ENCODE peak calls at places on chromosomes 13 and 19, in six cellular contexts. One of them, this sample, is unnamed.

GRCh38 chr13:42110410-42111155 is 62.1 kb downstream of the DGKH start:
- DNase-seq in GM23338: peak
- DNase-seq in HCT116: peak
- DNase-seq in SK-N-SH: peak
- DNase-seq in Panc1: peak
- DNase-seq in K562: peak
- DNase-seq in this sample: peak

GRCh38 chr13:85316501-85316900 is 482.7 kb downstream of the SLITRK6 start:
- DNase-seq in GM23338: no peak
- DNase-seq in HCT116: no peak
- DNase-seq in SK-N-SH: no peak
- DNase-seq in Panc1: no peak
- DNase-seq in K562: no peak
- DNase-seq in this sample: no peak

GRCh38 chr13:39350461-39350881 is 252.5 kb downstream of the LHFPL6 start:
- DNase-seq in GM23338: peak
- DNase-seq in HCT116: no peak
- DNase-seq in SK-N-SH: no peak
- DNase-seq in Panc1: no peak
- DNase-seq in K562: no peak
- DNase-seq in this sample: no peak

GRCh38 chr13:39263033-39263432 is 224.8 kb downstream of the NHLRC3 start:
- DNase-seq in GM23338: peak
- DNase-seq in HCT116: peak
- DNase-seq in SK-N-SH: peak
- DNase-seq in Panc1: no peak
- DNase-seq in K562: peak
- DNase-seq in this sample: peak

GRCh38 chr13:78826312-78826711 is 167.4 kb upstream of the OBI1 start:
- DNase-seq in GM23338: no peak
- DNase-seq in HCT116: no peak
- DNase-seq in SK-N-SH: no peak
- DNase-seq in Panc1: no peak
- DNase-seq in K562: no peak
- DNase-seq in this sample: no peak

GRCh38 chr19:46631481-46631880 is 4.5 kb downstream of the GNG8 start:
- DNase-seq in GM23338: peak
- DNase-seq in HCT116: no peak
- DNase-seq in SK-N-SH: no peak
- DNase-seq in Panc1: no peak
- DNase-seq in K562: no peak
- DNase-seq in this sample: no peak

GRCh38 chr13:67119481-67119883 is 110.7 kb downstream of the PCDH9 start:
- DNase-seq in GM23338: no peak
- DNase-seq in HCT116: peak
- DNase-seq in SK-N-SH: no peak
- DNase-seq in Panc1: peak
- DNase-seq in K562: no peak
- DNase-seq in this sample: peak

GRCh38 chr13:40665754-40666057 is 735 bp downstream of the FOXO1 start:
- DNase-seq in GM23338: no peak
- DNase-seq in HCT116: no peak
- DNase-seq in SK-N-SH: peak
- DNase-seq in Panc1: no peak
- DNase-seq in K562: peak
- DNase-seq in this sample: peak

GRCh38 chr19:45279587-45280192 is 28.6 kb downstream of the MARK4 start:
- DNase-seq in GM23338: no peak
- DNase-seq in HCT116: no peak
- DNase-seq in SK-N-SH: no peak
- DNase-seq in Panc1: no peak
- DNase-seq in K562: no peak
- DNase-seq in this sample: no peak

GRCh38 chr13:41356788-41357187 is 45.7 kb downstream of the NAA16 start:
- DNase-seq in GM23338: no peak
- DNase-seq in HCT116: no peak
- DNase-seq in SK-N-SH: no peak
- DNase-seq in Panc1: no peak
- DNase-seq in K562: no peak
- DNase-seq in this sample: no peak

GRCh38 chr13:98405690-98406344 is 171.1 kb downstream of the STK24 start:
- DNase-seq in GM23338: no peak
- DNase-seq in HCT116: no peak
- DNase-seq in SK-N-SH: no peak
- DNase-seq in Panc1: no peak
- DNase-seq in K562: no peak
- DNase-seq in this sample: no peak

GRCh38 chr13:101289764-101290163 is 126.5 kb downstream of the NALCN start:
- DNase-seq in GM23338: peak
- DNase-seq in HCT116: no peak
- DNase-seq in SK-N-SH: peak
- DNase-seq in Panc1: no peak
- DNase-seq in K562: no peak
- DNase-seq in this sample: peak

GRCh38 chr19:14078406-14078805 is 5.8 kb downstream of the MISP3 start:
- DNase-seq in GM23338: no peak
- DNase-seq in HCT116: no peak
- DNase-seq in SK-N-SH: no peak
- DNase-seq in Panc1: no peak
- DNase-seq in K562: no peak
- DNase-seq in this sample: no peak

GRCh38 chr13:109145631-109146030 is 516.2 kb downstream of the MYO16 start:
- DNase-seq in GM23338: peak
- DNase-seq in HCT116: peak
- DNase-seq in SK-N-SH: peak
- DNase-seq in Panc1: peak
- DNase-seq in K562: peak
- DNase-seq in this sample: peak

GRCh38 chr19:3186891-3187661 is 1.3 kb downstream of the NCLN start:
- DNase-seq in GM23338: no peak
- DNase-seq in HCT116: no peak
- DNase-seq in SK-N-SH: no peak
- DNase-seq in Panc1: no peak
- DNase-seq in K562: peak
- DNase-seq in this sample: no peak

GRCh38 chr13:34161829-34162544 is 344.0 kb downstream of the RFC3 start:
- DNase-seq in GM23338: no peak
- DNase-seq in HCT116: no peak
- DNase-seq in SK-N-SH: no peak
- DNase-seq in Panc1: peak
- DNase-seq in K562: no peak
- DNase-seq in this sample: peak

GRCh38 chr13:37479901-37480300 is 118.7 kb downstream of the POSTN start:
- DNase-seq in GM23338: no peak
- DNase-seq in HCT116: no peak
- DNase-seq in SK-N-SH: no peak
- DNase-seq in Panc1: no peak
- DNase-seq in K562: no peak
- DNase-seq in this sample: no peak

GRCh38 chr19:50478901-50479715 is 2.5 kb upstream of the GARIN5A start:
- DNase-seq in GM23338: peak
- DNase-seq in HCT116: no peak
- DNase-seq in SK-N-SH: no peak
- DNase-seq in Panc1: no peak
- DNase-seq in K562: peak
- DNase-seq in this sample: peak

GRCh38 chr19:56133858-56134654 is 7.0 kb upstream of the ZNF444 start:
- DNase-seq in GM23338: no peak
- DNase-seq in HCT116: no peak
- DNase-seq in SK-N-SH: no peak
- DNase-seq in Panc1: no peak
- DNase-seq in K562: no peak
- DNase-seq in this sample: no peak

DNA sequence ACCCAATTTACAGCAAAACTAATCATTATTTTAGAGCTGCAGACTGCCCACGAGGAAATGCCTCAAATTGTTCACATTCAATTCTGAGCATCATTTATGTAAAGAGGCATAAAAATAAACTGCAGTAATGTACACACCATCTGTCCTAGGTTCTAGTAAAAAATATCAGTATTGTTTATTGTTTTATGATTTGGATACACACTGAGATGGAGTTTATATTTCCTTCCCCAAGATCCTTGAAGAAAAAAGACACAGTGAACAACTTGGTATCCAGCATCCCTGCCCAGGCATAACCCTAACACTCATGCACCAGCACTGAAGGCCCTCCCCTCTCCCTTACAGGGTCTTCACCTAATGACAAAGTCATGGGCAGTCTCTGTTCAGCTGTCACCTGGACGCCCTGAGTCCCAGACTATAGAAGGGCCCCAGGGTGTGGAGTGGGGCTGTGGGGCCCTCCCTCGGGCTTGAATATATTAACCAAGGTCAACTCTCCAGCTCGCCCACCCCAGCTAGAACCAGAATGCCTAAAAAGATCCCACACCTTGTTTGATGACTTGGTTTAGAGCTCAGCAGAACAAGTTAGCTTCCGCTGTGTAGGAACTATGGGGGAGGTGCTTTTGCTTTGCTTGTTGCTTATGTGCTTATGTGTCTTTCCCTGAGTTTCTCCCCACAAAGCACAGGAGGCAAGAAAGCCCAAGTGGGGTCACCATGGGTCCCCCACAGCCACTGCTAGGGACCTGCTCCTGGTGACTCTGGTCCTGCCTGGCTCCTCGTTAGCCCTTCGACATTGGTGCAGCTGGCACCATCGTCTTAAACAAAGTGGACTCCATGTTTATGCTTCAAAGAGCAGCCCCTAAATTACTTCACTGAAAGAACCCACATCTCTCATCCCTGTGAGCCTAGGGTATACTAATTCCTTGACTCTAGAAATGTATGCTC is 111.1 kb downstream of the COL4A1 start:
- DNase-seq in GM23338: no peak
- DNase-seq in HCT116: no peak
- DNase-seq in SK-N-SH: no peak
- DNase-seq in Panc1: no peak
- DNase-seq in K562: no peak
- DNase-seq in this sample: no peak
- TF ChIP-seq REST in GM23338: no peak
- TF ChIP-seq REST in HCT116: no peak
- TF ChIP-seq REST in SK-N-SH: no peak
- TF ChIP-seq REST in Panc1: no peak
- TF ChIP-seq REST in K562: no peak
- TF ChIP-seq REST in this sample: no peak

GRCh38 chr13:97342136-97342535 is 91.8 kb upstream of the RAP2A start:
- DNase-seq in GM23338: no peak
- DNase-seq in HCT116: no peak
- DNase-seq in SK-N-SH: no peak
- DNase-seq in Panc1: no peak
- DNase-seq in K562: no peak
- DNase-seq in this sample: peak
- TF ChIP-seq REST in GM23338: no peak
- TF ChIP-seq REST in HCT116: no peak
- TF ChIP-seq REST in SK-N-SH: no peak
- TF ChIP-seq REST in Panc1: no peak
- TF ChIP-seq REST in K562: no peak
- TF ChIP-seq REST in this sample: no peak

GRCh38 chr13:24097064-24097463 is 63.5 kb upstream of the SPATA13 start:
- DNase-seq in GM23338: no peak
- DNase-seq in HCT116: no peak
- DNase-seq in SK-N-SH: no peak
- DNase-seq in Panc1: no peak
- DNase-seq in K562: no peak
- DNase-seq in this sample: no peak

GRCh38 chr13:24086642-24087041 is 73.9 kb upstream of the SPATA13 start:
- DNase-seq in GM23338: no peak
- DNase-seq in HCT116: no peak
- DNase-seq in SK-N-SH: no peak
- DNase-seq in Panc1: no peak
- DNase-seq in K562: no peak
- DNase-seq in this sample: no peak

GRCh38 chr13:24096659-24097058 is 63.9 kb upstream of the SPATA13 start:
- DNase-seq in GM23338: no peak
- DNase-seq in HCT116: no peak
- DNase-seq in SK-N-SH: no peak
- DNase-seq in Panc1: no peak
- DNase-seq in K562: no peak
- DNase-seq in this sample: no peak

GRCh38 chr13:24087611-24088235 is 72.8 kb upstream of the SPATA13 start:
- DNase-seq in GM23338: no peak
- DNase-seq in HCT116: no peak
- DNase-seq in SK-N-SH: no peak
- DNase-seq in Panc1: no peak
- DNase-seq in K562: no peak
- DNase-seq in this sample: no peak

DNA sequence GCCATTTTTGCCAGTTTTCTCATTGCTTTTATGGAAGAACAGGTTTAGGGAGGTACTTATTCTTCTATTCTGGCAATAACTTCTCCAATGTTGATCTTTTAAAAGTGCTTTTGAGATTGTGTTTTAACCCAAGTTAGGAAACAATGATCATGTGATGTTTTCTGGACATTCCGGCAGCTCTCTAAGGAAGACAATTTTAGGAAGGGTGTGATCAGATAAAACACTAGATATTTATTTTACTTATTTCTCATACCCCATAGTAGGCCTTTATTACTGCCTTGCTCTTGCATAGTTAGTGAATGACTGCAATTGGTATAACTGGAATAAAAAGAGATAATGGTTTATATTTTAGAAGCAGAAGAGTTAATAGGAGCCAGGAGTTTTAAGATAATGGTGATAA is 68.4 kb upstream of the SPATA13 start:
- DNase-seq in GM23338: no peak
- DNase-seq in HCT116: no peak
- DNase-seq in SK-N-SH: no peak
- DNase-seq in Panc1: no peak
- DNase-seq in K562: no peak
- DNase-seq in this sample: no peak
- TF ChIP-seq REST in GM23338: no peak
- TF ChIP-seq REST in HCT116: no peak
- TF ChIP-seq REST in SK-N-SH: no peak
- TF ChIP-seq REST in Panc1: no peak
- TF ChIP-seq REST in K562: no peak
- TF ChIP-seq REST in this sample: no peak

GRCh38 chr13:23960566-23961156 is 63.4 kb upstream of the C1QTNF9B start:
- DNase-seq in GM23338: peak
- DNase-seq in HCT116: peak
- DNase-seq in SK-N-SH: no peak
- DNase-seq in Panc1: peak
- DNase-seq in K562: no peak
- DNase-seq in this sample: no peak
- TF ChIP-seq REST in GM23338: no peak
- TF ChIP-seq REST in HCT116: no peak
- TF ChIP-seq REST in SK-N-SH: no peak
- TF ChIP-seq REST in Panc1: no peak
- TF ChIP-seq REST in K562: no peak
- TF ChIP-seq REST in this sample: no peak

GRCh38 chr19:17706750-17707181 is 12.5 kb upstream of the MAP1S start:
- DNase-seq in GM23338: peak
- DNase-seq in HCT116: peak
- DNase-seq in SK-N-SH: peak
- DNase-seq in Panc1: no peak
- DNase-seq in K562: peak
- DNase-seq in this sample: peak
- TF ChIP-seq REST in GM23338: no peak
- TF ChIP-seq REST in HCT116: no peak
- TF ChIP-seq REST in SK-N-SH: no peak
- TF ChIP-seq REST in Panc1: no peak
- TF ChIP-seq REST in K562: no peak
- TF ChIP-seq REST in this sample: no peak